ENCODE peak calls at places on chromosomes 2 and 18, in eight cellular contexts. One of them, this sample, is unnamed. For H3K27me3, the result is how much of the 10 kb centered on the place peaks cover.

GRCh38 chr2:55010149-55010591 is 40.1 kb downstream of the RTN4 start:
- DNase-seq in upper lobe of right lung: peak
- DNase-seq in heart right ventricle: peak
- DNase-seq in HCT116: no peak
- DNase-seq in left lung: peak
- DNase-seq in adrenal gland: peak
- DNase-seq in ovary: no peak
- DNase-seq in spleen: peak
- DNase-seq in this sample: peak

GRCh38 chr2:74919827-74920226 is 38.6 kb upstream of the POLE4 start:
- DNase-seq in HCT116: peak
- DNase-seq in adrenal gland: peak
- DNase-seq in spleen: peak
- DNase-seq in upper lobe of right lung: peak
- DNase-seq in ovary: peak
- DNase-seq in left lung: peak
- DNase-seq in heart right ventricle: peak
- DNase-seq in this sample: peak

GRCh38 chr2:54502731-54503130 is 46.6 kb downstream of the SPTBN1 start:
- DNase-seq in HCT116: no peak
- DNase-seq in heart right ventricle: no peak
- DNase-seq in spleen: no peak
- DNase-seq in left lung: no peak
- DNase-seq in adrenal gland: no peak
- DNase-seq in upper lobe of right lung: no peak
- DNase-seq in ovary: no peak
- DNase-seq in this sample: no peak

GRCh38 chr18:45719106-45719505 is 4.9 kb upstream of the SLC14A1 start:
- DNase-seq in HCT116: no peak
- DNase-seq in adrenal gland: no peak
- DNase-seq in heart right ventricle: no peak
- DNase-seq in upper lobe of right lung: no peak
- DNase-seq in ovary: no peak
- DNase-seq in left lung: no peak
- DNase-seq in spleen: no peak
- DNase-seq in this sample: no peak

GRCh38 chr2:40433739-40434138 is 18.2 kb downstream of the SLC8A1 start:
- DNase-seq in adrenal gland: no peak
- DNase-seq in ovary: no peak
- DNase-seq in left lung: no peak
- DNase-seq in heart right ventricle: no peak
- DNase-seq in HCT116: no peak
- DNase-seq in upper lobe of right lung: no peak
- DNase-seq in spleen: no peak
- DNase-seq in this sample: no peak

GRCh38 chr2:31138037-31138962 is at the start of gene GALNT14:
- DNase-seq in HCT116: no peak
- DNase-seq in ovary: peak
- DNase-seq in spleen: peak
- DNase-seq in heart right ventricle: peak
- DNase-seq in left lung: peak
- DNase-seq in upper lobe of right lung: peak
- DNase-seq in adrenal gland: peak
- DNase-seq in this sample: peak

GRCh38 chr2:95695613-95696012 is 103.8 kb downstream of the TRIM43 start:
- DNase-seq in ovary: peak
- DNase-seq in upper lobe of right lung: no peak
- DNase-seq in heart right ventricle: peak
- DNase-seq in adrenal gland: peak
- DNase-seq in spleen: no peak
- DNase-seq in left lung: no peak
- DNase-seq in HCT116: no peak
- DNase-seq in this sample: no peak

GRCh38 chr2:100588071-100588786 is 25.4 kb downstream of the PDCL3 start:
- DNase-seq in heart right ventricle: no peak
- DNase-seq in spleen: no peak
- DNase-seq in HCT116: no peak
- DNase-seq in left lung: no peak
- DNase-seq in adrenal gland: no peak
- DNase-seq in ovary: no peak
- DNase-seq in upper lobe of right lung: peak
- DNase-seq in this sample: no peak

GRCh38 chr2:233041722-233042323 is 9.4 kb downstream of the NEU2 start:
- DNase-seq in upper lobe of right lung: peak
- DNase-seq in spleen: peak
- DNase-seq in heart right ventricle: no peak
- DNase-seq in adrenal gland: no peak
- DNase-seq in HCT116: no peak
- DNase-seq in ovary: no peak
- DNase-seq in left lung: no peak
- DNase-seq in this sample: no peak
- TF ChIP-seq CTCF in upper lobe of right lung: no peak
- TF ChIP-seq CTCF in spleen: no peak
- TF ChIP-seq CTCF in heart right ventricle: peak
- TF ChIP-seq CTCF in adrenal gland: no peak
- TF ChIP-seq CTCF in HCT116: no peak
- TF ChIP-seq CTCF in ovary: no peak
- TF ChIP-seq CTCF in left lung: no peak
- TF ChIP-seq CTCF in this sample: no peak

GRCh38 chr2:177433402-177433801 is 40.8 kb downstream of the AGPS start:
- DNase-seq in adrenal gland: no peak
- DNase-seq in upper lobe of right lung: no peak
- DNase-seq in left lung: no peak
- DNase-seq in HCT116: no peak
- DNase-seq in spleen: no peak
- DNase-seq in heart right ventricle: no peak
- DNase-seq in ovary: no peak
- DNase-seq in this sample: no peak

GRCh38 chr2:177434475-177434874 is 41.9 kb downstream of the AGPS start:
- DNase-seq in heart right ventricle: no peak
- DNase-seq in upper lobe of right lung: no peak
- DNase-seq in left lung: no peak
- DNase-seq in ovary: no peak
- DNase-seq in HCT116: no peak
- DNase-seq in spleen: no peak
- DNase-seq in adrenal gland: no peak
- DNase-seq in this sample: no peak

GRCh38 chr2:177430425-177430824 is 37.9 kb downstream of the AGPS start:
- DNase-seq in adrenal gland: no peak
- DNase-seq in ovary: no peak
- DNase-seq in spleen: no peak
- DNase-seq in left lung: no peak
- DNase-seq in heart right ventricle: no peak
- DNase-seq in HCT116: no peak
- DNase-seq in upper lobe of right lung: no peak
- DNase-seq in this sample: no peak

GRCh38 chr2:177429688-177430325 is 37.2 kb downstream of the AGPS start:
- DNase-seq in spleen: no peak
- DNase-seq in left lung: peak
- DNase-seq in upper lobe of right lung: no peak
- DNase-seq in HCT116: no peak
- DNase-seq in adrenal gland: no peak
- DNase-seq in ovary: no peak
- DNase-seq in heart right ventricle: no peak
- DNase-seq in this sample: no peak

GRCh38 chr2:177432703-177433102 is 40.1 kb downstream of the AGPS start:
- DNase-seq in HCT116: no peak
- DNase-seq in ovary: no peak
- DNase-seq in adrenal gland: no peak
- DNase-seq in upper lobe of right lung: no peak
- DNase-seq in left lung: no peak
- DNase-seq in spleen: no peak
- DNase-seq in heart right ventricle: no peak
- DNase-seq in this sample: no peak
- H3K4me3 ChIP-seq in HCT116: no peak
- H3K4me3 ChIP-seq in ovary: no peak
- H3K4me3 ChIP-seq in adrenal gland: no peak
- H3K4me3 ChIP-seq in upper lobe of right lung: no peak
- H3K4me3 ChIP-seq in left lung: no peak
- H3K4me3 ChIP-seq in spleen: no peak
- H3K4me3 ChIP-seq in heart right ventricle: no peak
- H3K4me3 ChIP-seq in this sample: no peak

GRCh38 chr2:98936917-98937351 is 909 bp upstream of the CRACDL start:
- DNase-seq in spleen: no peak
- DNase-seq in heart right ventricle: no peak
- DNase-seq in upper lobe of right lung: peak
- DNase-seq in HCT116: no peak
- DNase-seq in left lung: no peak
- DNase-seq in ovary: no peak
- DNase-seq in adrenal gland: no peak
- DNase-seq in this sample: no peak

GRCh38 chr2:98935777-98936132 is 270 bp downstream of the CRACDL start:
- DNase-seq in heart right ventricle: no peak
- DNase-seq in left lung: no peak
- DNase-seq in upper lobe of right lung: peak
- DNase-seq in HCT116: no peak
- DNase-seq in adrenal gland: no peak
- DNase-seq in spleen: no peak
- DNase-seq in ovary: no peak
- DNase-seq in this sample: no peak

GRCh38 chr2:98935111-98935770 is 784 bp downstream of the CRACDL start:
- DNase-seq in HCT116: no peak
- DNase-seq in heart right ventricle: no peak
- DNase-seq in upper lobe of right lung: peak
- DNase-seq in ovary: no peak
- DNase-seq in spleen: no peak
- DNase-seq in adrenal gland: no peak
- DNase-seq in left lung: no peak
- DNase-seq in this sample: no peak

GRCh38 chr2:98937906-98938305 is 1.9 kb upstream of the CRACDL start:
- DNase-seq in heart right ventricle: no peak
- DNase-seq in upper lobe of right lung: no peak
- DNase-seq in left lung: no peak
- DNase-seq in HCT116: no peak
- DNase-seq in adrenal gland: no peak
- DNase-seq in ovary: no peak
- DNase-seq in spleen: no peak
- DNase-seq in this sample: no peak

DNA sequence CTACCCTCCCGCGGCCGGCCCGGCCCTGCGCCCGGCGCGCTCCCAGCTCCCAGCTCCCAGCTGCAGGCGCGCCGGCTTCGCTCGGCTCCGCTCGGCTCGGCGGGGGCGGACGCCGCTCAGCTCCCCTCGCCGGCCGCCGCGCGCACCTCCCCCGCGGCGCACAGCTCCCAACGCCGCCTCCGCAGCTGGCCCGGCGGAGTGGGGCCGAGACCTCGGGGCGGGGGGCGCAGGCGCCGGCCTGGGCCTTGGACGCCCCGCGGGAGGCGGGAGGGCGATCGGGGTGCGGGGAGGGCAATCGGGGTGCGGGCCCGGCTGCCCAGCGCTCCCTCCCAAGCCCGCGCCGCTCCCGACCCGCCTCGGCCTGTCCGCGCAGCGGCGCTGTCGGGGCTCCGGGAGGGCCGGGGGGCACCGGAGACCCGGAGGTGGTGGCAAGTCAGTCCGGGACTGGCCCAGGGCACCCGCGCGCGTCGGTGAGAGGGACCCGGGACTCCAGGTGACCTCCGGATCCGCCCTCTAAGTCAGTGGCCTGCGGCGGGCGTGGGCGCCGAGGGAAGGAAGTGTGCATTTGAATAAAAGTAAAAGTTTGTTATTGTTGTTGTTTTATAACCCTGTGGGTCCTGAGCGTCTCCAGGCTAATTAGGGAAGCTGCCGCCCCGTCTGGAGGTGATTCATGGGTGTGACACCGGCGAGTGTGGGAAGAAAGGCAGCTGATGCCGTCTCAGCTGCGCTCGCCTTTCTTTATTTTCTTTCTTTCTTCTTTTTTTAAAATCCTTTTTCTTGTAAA is at the start of gene CRACDL:
- DNase-seq in spleen: no peak
- DNase-seq in upper lobe of right lung: peak
- DNase-seq in heart right ventricle: no peak
- DNase-seq in HCT116: no peak
- DNase-seq in adrenal gland: no peak
- DNase-seq in left lung: no peak
- DNase-seq in ovary: no peak
- DNase-seq in this sample: no peak
- H3K27me3 ChIP-seq in spleen: under half
- H3K27me3 ChIP-seq in upper lobe of right lung: under half
- H3K27me3 ChIP-seq in heart right ventricle: half or more
- H3K27me3 ChIP-seq in HCT116: under half
- H3K27me3 ChIP-seq in adrenal gland: under half
- H3K27me3 ChIP-seq in left lung: under half
- H3K27me3 ChIP-seq in ovary: under half
- H3K27me3 ChIP-seq in this sample: under half

GRCh38 chr18:13826209-13826608 is 2.3 kb downstream of the MC5R start:
- DNase-seq in ovary: no peak
- DNase-seq in adrenal gland: no peak
- DNase-seq in heart right ventricle: no peak
- DNase-seq in upper lobe of right lung: no peak
- DNase-seq in spleen: no peak
- DNase-seq in left lung: no peak
- DNase-seq in HCT116: no peak
- DNase-seq in this sample: no peak

GRCh38 chr18:13835202-13835601 is 11.3 kb downstream of the MC5R start:
- DNase-seq in HCT116: no peak
- DNase-seq in spleen: no peak
- DNase-seq in left lung: no peak
- DNase-seq in ovary: no peak
- DNase-seq in heart right ventricle: no peak
- DNase-seq in upper lobe of right lung: no peak
- DNase-seq in adrenal gland: no peak
- DNase-seq in this sample: no peak

GRCh38 chr18:13836559-13836958 is 12.6 kb downstream of the MC5R start:
- DNase-seq in spleen: no peak
- DNase-seq in HCT116: no peak
- DNase-seq in left lung: no peak
- DNase-seq in heart right ventricle: no peak
- DNase-seq in upper lobe of right lung: no peak
- DNase-seq in adrenal gland: no peak
- DNase-seq in ovary: no peak
- DNase-seq in this sample: no peak

GRCh38 chr18:13834501-13835015 is 10.6 kb downstream of the MC5R start:
- DNase-seq in spleen: no peak
- DNase-seq in adrenal gland: no peak
- DNase-seq in ovary: no peak
- DNase-seq in heart right ventricle: no peak
- DNase-seq in upper lobe of right lung: no peak
- DNase-seq in left lung: no peak
- DNase-seq in HCT116: no peak
- DNase-seq in this sample: no peak

DNA sequence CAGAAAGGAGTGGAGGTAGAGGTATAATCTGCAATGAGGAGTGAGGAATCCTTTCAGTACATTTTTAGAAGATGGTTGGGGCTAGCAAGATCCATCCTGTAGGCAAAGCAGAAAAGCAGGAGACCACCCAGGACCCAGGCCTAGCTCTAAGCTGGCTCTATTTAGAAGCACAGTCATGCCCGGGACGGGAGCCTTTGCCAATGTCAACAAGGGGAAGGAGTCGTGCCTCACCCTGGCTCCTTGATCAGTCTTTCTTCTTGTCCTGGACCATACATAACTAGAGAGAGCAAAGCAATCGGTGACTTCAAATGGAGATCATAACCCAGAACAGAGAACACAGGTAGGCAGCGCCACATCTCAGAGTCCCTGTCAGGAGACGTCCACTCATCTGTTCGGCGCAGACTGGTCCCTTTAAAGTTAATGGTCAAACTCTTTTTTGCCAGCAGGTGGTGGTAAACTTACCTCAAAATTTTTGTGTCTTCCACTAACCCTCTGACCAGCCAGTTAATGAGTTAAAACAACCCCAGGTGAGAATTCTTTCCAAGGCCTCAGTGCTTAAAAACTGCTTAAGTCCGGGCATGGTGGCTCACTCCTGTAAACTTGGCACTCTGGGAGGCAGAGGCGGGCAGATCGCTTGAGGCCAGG is 8.0 kb downstream of the MC5R start:
- DNase-seq in HCT116: peak
- DNase-seq in ovary: no peak
- DNase-seq in spleen: no peak
- DNase-seq in upper lobe of right lung: no peak
- DNase-seq in adrenal gland: no peak
- DNase-seq in left lung: no peak
- DNase-seq in heart right ventricle: no peak
- DNase-seq in this sample: no peak
- TF ChIP-seq CTCF in HCT116: peak
- TF ChIP-seq CTCF in ovary: no peak
- TF ChIP-seq CTCF in spleen: no peak
- TF ChIP-seq CTCF in upper lobe of right lung: no peak
- TF ChIP-seq CTCF in adrenal gland: peak
- TF ChIP-seq CTCF in left lung: no peak
- TF ChIP-seq CTCF in heart right ventricle: peak
- TF ChIP-seq CTCF in this sample: no peak

This sample was measured in dorsolateral prefrontal cortex.